ENCODE peak calls at places on chromosomes 4 and X, in five cellular contexts. V is NT2/D1, O is lower lobe of right lung, C is breast epithelium, E is Peyer's patch. M is an unnamed sample.

GRCh38 chr4:113113151-113113550 is 63.7 kb downstream of the ANK2 start:
- DNase-seq in E (no peak), V (no peak), C (no peak), O (no peak), M (no peak)

GRCh38 chrX:107978707-107979307 is 3.4 kb downstream of the TEX13B start:
- DNase-seq in V (no peak), C (no peak), O (no peak), E (no peak), M (peak; percentile 6)

GRCh38 chr4:145231906-145232700 is 51.7 kb upstream of the OTUD4 start:
- DNase-seq in V (no peak), O (no peak), E (no peak), C (no peak), M (no peak)

GRCh38 chrX:124098089-124098488 is 136.6 kb downstream of the STAG2 start:
- DNase-seq in E (no peak), O (no peak), C (no peak), V (no peak), M (no peak)

GRCh38 chr4:21181716-21182115 is 481.5 kb downstream of the PACRGL start:
- DNase-seq in C (no peak), O (no peak), E (no peak), V (no peak), M (no peak)

GRCh38 chrX:123756320-123756719 is 23.5 kb upstream of the THOC2 start:
- DNase-seq in O (no peak), E (no peak), V (no peak), C (no peak), M (no peak)

GRCh38 chr4:166657261-166657660 is 577.0 kb downstream of the SPOCK3 start:
- DNase-seq in E (no peak), C (no peak), V (no peak), O (no peak), M (no peak)

GRCh38 chr4:102474736-102475504 is 26.2 kb upstream of the NFKB1 start:
- DNase-seq in C (no peak), V (no peak), E (no peak), O (no peak), M (no peak)

GRCh38 chr4:123649248-123649643 is 252.7 kb downstream of the SPRY1 start:
- DNase-seq in E (no peak), V (no peak), O (no peak), C (no peak), M (no peak)

GRCh38 chr4:154617820-154618317 is 5.4 kb upstream of the FGG start:
- DNase-seq in O (no peak), C (no peak), E (no peak), V (no peak), M (no peak)

GRCh38 chr4:38177792-38178665 is 217.8 kb downstream of the PTTG2 start:
- DNase-seq in O (peak; percentile 91), C (no peak), E (peak; percentile 85), V (no peak), M (no peak)

GRCh38 chr4:95267081-95267480 is 281.7 kb downstream of the UNC5C start:
- DNase-seq in E (no peak), O (no peak), V (no peak), C (no peak), M (no peak)

GRCh38 chr4:52853351-52853750 is 8.8 kb upstream of the RASL11B start:
- DNase-seq in O (no peak), E (no peak), C (no peak), V (no peak), M (no peak)

GRCh38 chr4:169059294-169060201 is 49.5 kb upstream of the CBR4 start:
- DNase-seq in V (no peak), O (no peak), E (no peak), C (no peak), M (no peak)
- H3K4me1 ChIP-seq in V (no peaks in the 10 kb centered on the region), O (peaks cover 2% of the 10 kb centered on the region), E (no peaks in the 10 kb centered on the region), C (peaks cover 8% of the 10 kb centered on the region), M (no peaks in the 10 kb centered on the region)

GRCh38 chrX:100829730-100830129 is 9.5 kb downstream of the CSTF2 start:
- DNase-seq in E (no peak), O (no peak), C (no peak), V (no peak), M (peak; percentile 19)

GRCh38 chrX:100830547-100830946 is 10.4 kb downstream of the CSTF2 start:
- DNase-seq in E (no peak), C (no peak), V (no peak), O (no peak), M (no peak)

GRCh38 chrX:100830143-100830542 is 10.0 kb downstream of the CSTF2 start:
- DNase-seq in C (no peak), V (no peak), O (no peak), E (no peak), M (no peak)

DNA sequence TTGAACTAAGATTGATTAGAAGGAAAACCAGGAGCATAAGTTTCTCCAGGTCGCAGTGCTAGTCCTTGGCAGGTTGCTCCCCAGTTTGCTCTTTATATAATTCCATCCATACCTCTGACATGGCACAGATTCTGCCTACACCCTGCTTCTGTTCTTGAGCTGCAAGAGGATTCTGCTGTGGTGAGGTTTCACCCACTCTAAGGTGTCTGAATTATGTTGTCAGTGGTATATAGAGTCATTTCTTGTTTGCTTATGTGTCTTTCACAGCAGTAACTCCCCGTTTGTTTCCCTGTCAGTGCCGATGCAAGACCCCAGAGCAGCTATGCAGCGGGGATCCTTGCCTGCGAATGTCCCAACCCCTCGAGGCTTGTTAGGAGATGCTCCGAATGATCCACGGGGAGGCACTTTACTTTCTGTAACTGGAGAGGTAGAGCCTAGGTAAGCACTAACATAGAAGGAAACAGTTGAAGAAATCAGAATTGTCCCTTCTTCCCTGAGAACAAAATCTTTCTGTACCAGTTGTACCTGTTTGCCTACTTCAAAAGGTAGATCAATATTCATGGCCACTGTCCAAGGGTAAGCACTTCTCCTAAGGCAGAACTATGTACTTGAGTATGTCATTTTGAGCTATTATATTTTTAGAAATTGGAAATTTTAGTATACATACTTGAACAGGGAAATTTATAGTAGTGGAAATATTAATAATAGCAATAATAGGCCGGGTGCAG is 11.2 kb downstream of the CSTF2 start:
- DNase-seq in O (no peak), C (no peak), V (no peak), E (no peak), M (no peak)
- H3K4me3 ChIP-seq in O (no peak overlapping the region), C (no peak overlapping the region), V (no peak overlapping the region), E (no peak overlapping the region), M (no peak overlapping the region)

GRCh38 chr4:142406917-142407501 is 439.1 kb downstream of the INPP4B start:
- DNase-seq in O (no peak), E (no peak), C (no peak), V (no peak), M (peak; percentile 51)
- H3K4me1 ChIP-seq in O (peaks cover 19% of the 10 kb centered on the region), E (no peaks in the 10 kb centered on the region), C (peaks cover 16% of the 10 kb centered on the region), V (no peaks in the 10 kb centered on the region), M (peaks cover 26% of the 10 kb centered on the region)

GRCh38 chrX:119234931-119235555 is 1.0 kb upstream of the PGRMC1 start:
- DNase-seq in V (peak; percentile 57), O (no peak), C (no peak), E (no peak), M (no peak)
- H3K4me3 ChIP-seq in V (peak overlapping the region; percentile 33), O (no peak overlapping the region), C (peak overlapping the region; percentile 74), E (no peak overlapping the region), M (no peak overlapping the region)

M was measured in naive thymus-derived CD4-positive, alpha-beta T cell.